ENCODE peak calls at places on chromosomes 11 and 22, in six cellular contexts. H is transverse colon, N is endothelial cell of umbilical vein, U is stomach, M is H1, J is spleen. V is an unnamed sample.

GRCh38 chr11:66882540-66882939 is 25.7 kb downstream of the LRFN4 start:
- DNase-seq in N (no peak), J (no peak), U (peak; percentile 87), H (no peak), M (no peak), V (no peak)

GRCh38 chr11:113647856-113648255 is 58.3 kb downstream of the TMPRSS5 start:
- DNase-seq in U (no peak), N (no peak), M (no peak), H (no peak), J (no peak), V (no peak)

GRCh38 chr11:18731949-18732821 is 6.2 kb upstream of the IGSF22 start:
- DNase-seq in M (no peak), U (peak; percentile 63), J (no peak), H (peak; percentile 59), N (peak; percentile 60), V (no peak)

GRCh38 chr11:66595245-66595904 is 2.4 kb downstream of the CCS start:
- DNase-seq in U (peak; percentile 47), M (no peak), H (peak; percentile 42), N (no peak), J (no peak), V (no peak)

GRCh38 chr11:120182790-120183491 is 27.9 kb upstream of the OAF start:
- DNase-seq in J (peak; percentile 45), M (no peak), N (no peak), U (peak; percentile 49), H (peak; percentile 78), V (peak; percentile 91)

GRCh38 chr11:66689661-66690590 is 12.2 kb upstream of the RBM4B start:
- DNase-seq in M (no peak), H (no peak), U (no peak), N (no peak), J (peak; percentile 42), V (no peak)

GRCh38 chr22:46661221-46661851 is 41.1 kb downstream of the GRAMD4 start:
- DNase-seq in M (no peak), U (no peak), J (no peak), H (no peak), N (no peak), V (no peak)

GRCh38 chr11:47104337-47104950 is 72.2 kb downstream of the ARFGAP2 start:
- DNase-seq in N (no peak), M (peak; percentile 9), J (no peak), H (no peak), U (no peak), V (no peak)

GRCh38 chr22:42830161-42830560 is 26.9 kb downstream of the ARFGAP3 start:
- DNase-seq in H (no peak), M (no peak), N (no peak), U (no peak), J (no peak), V (no peak)

GRCh38 chr22:22941831-22942510 is 54.4 kb downstream of the IGLL5 start:
- DNase-seq in J (peak; percentile 74), M (no peak), N (no peak), U (peak; percentile 19), H (peak; percentile 4), V (peak; percentile 90)

DNA sequence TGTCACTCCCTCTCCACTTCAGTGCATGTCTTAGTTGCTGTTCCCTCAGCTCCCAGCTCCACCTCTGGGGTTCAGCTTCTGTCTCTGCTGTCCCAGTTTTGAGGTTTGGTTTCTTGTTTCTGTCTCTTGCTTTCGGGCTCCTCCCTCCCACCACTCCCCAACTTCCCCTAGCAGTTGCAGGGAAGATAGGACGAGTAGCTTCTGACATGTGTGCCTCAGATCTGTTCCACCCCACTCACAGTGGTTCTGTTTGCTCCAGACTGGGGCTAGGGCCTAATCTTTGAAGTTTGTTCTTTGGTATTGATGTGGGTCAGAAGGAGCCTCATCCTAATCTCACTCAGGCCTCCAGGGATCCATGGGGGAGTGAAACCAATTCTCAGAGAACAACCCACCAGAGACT is 2.6 kb upstream of the RRM1 start:
- DNase-seq in M (no peak), N (no peak), U (no peak), H (no peak), J (no peak), V (no peak)
- TF ChIP-seq POLR2AphosphoS5 in M (no peak), N (no peak), U (no peak), H (no peak), J (no peak), V (no peak)

GRCh38 chr11:111245425-111245824 is at the start of gene POU2AF2:
- DNase-seq in U (no peak), N (no peak), J (no peak), M (no peak), H (no peak), V (no peak)
- H3K4me3 ChIP-seq in U (no peak within 1 kb of the TSS), N (no peak within 1 kb of the TSS), J (no peak within 1 kb of the TSS), M (no peak within 1 kb of the TSS), H (no peak within 1 kb of the TSS), V (no peak within 1 kb of the TSS)

GRCh38 chr11:116312560-116313340 is 460.0 kb downstream of the BUD13 start:
- DNase-seq in H (peak; percentile 69), U (peak; percentile 82), N (peak; percentile 83), M (no peak), J (peak; percentile 83), V (peak; percentile 91)
- TF ChIP-seq POLR2AphosphoS5 in H (no peak), U (no peak), N (no peak), M (no peak), J (peak; percentile 53), V (no peak)

GRCh38 chr11:372809-373715 is 3.8 kb downstream of the B4GALNT4 start:
- DNase-seq in U (no peak), H (no peak), M (no peak), J (no peak), N (no peak), V (no peak)
- H3K4me3 ChIP-seq in U (no peak overlapping the region), H (no peak overlapping the region), M (no peak overlapping the region), J (no peak overlapping the region), N (no peak overlapping the region), V (no peak overlapping the region)